ENCODE peak calls at places on chromosomes 11 and 22, in four cellular contexts. S is stimulated activated CD8-positive, alpha-beta memory T cell treated with anti-CD3 and anti-CD28 coated beads, Interleukin-4, amount 100 ng/mL, for 4 hours; Y is HL-60; I is activated CD4-positive, CD25-positive, alpha-beta regulatory T cell treated with anti-CD3 and anti-CD28 coated beads, Interleukin-2, amount 50 U/mL, for 16 hours. J is an unnamed sample.

GRCh38 chr11:96222102-96222501 is 120.9 kb downstream of the MAML2 start:
- DNase-seq in I (no peak), S (no peak), Y (no peak), J (no peak)

GRCh38 chr22:43186272-43187170 is at the start of gene TTLL12:
- DNase-seq in Y (peak), I (peak), S (peak), J (no peak)

GRCh38 chr11:18408558-18409242 is 3.4 kb upstream of the LDHC start:
- DNase-seq in Y (no peak), S (no peak), I (no peak), J (no peak)

GRCh38 chr11:1072116-1072820 is 2.4 kb upstream of the MUC2 start:
- DNase-seq in I (no peak), S (no peak), Y (no peak), J (no peak)

GRCh38 chr11:108685419-108686161 is 20.7 kb downstream of the DDX10 start:
- DNase-seq in Y (no peak), S (no peak), I (no peak), J (no peak)

GRCh38 chr11:82858133-82858532 is 42.1 kb downstream of the PRCP start:
- DNase-seq in Y (no peak), I (no peak), S (no peak), J (no peak)

GRCh38 chr22:38850941-38851849 is 7.4 kb upstream of the NPTXR start:
- DNase-seq in Y (no peak), I (no peak), S (no peak), J (no peak)

GRCh38 chr22:46968848-46969247 is 206.4 kb downstream of the TBC1D22A start:
- DNase-seq in Y (no peak), S (no peak), I (no peak), J (no peak)

GRCh38 chr11:73420136-73420535 is 43.9 kb downstream of the RELT start:
- DNase-seq in I (no peak), Y (no peak), S (no peak), J (no peak)

GRCh38 chr11:122668562-122669090 is 13.1 kb downstream of the UBASH3B start:
- DNase-seq in I (no peak), S (no peak), Y (no peak), J (no peak)

GRCh38 chr22:30572840-30573593 is 1.4 kb downstream of the GAL3ST1 start:
- DNase-seq in Y (no peak), I (no peak), S (no peak), J (no peak)

GRCh38 chr22:48749555-48750227 is 1078.0 kb downstream of the BRD1 start:
- DNase-seq in I (no peak), Y (no peak), S (no peak), J (no peak)

GRCh38 chr11:113014262-113014661 is 53.0 kb downstream of the NCAM1 start:
- DNase-seq in S (no peak), I (no peak), Y (no peak), J (no peak)

GRCh38 chr11:77580712-77581337 is 8.9 kb upstream of the AQP11 start:
- DNase-seq in I (no peak), Y (no peak), S (no peak), J (no peak)

GRCh38 chr11:86874314-86875056 is 74.1 kb downstream of the PRSS23 start:
- DNase-seq in Y (no peak), I (no peak), S (no peak), J (no peak)

GRCh38 chr11:68997124-68997994 is 15.7 kb downstream of the MRGPRF start:
- DNase-seq in Y (no peak), S (no peak), I (no peak), J (no peak)

GRCh38 chr11:76640540-76640939 is 30.0 kb downstream of the LRRC32 start:
- DNase-seq in Y (no peak), S (no peak), I (no peak), J (no peak)

GRCh38 chr11:12524865-12525264 is 147.5 kb downstream of the PARVA start:
- DNase-seq in Y (no peak), I (no peak), S (no peak), J (no peak)

GRCh38 chr11:12377106-12377823 is at the start of gene PARVA:
- DNase-seq in Y (no peak), S (no peak), I (no peak), J (no peak)

GRCh38 chr11:6746086-6746618 is 25.6 kb downstream of the OR2AG2 start:
- DNase-seq in S (no peak), Y (peak), I (no peak), J (no peak)

GRCh38 chr11:125890447-125891100 is 3.1 kb downstream of the HYLS1 start:
- DNase-seq in I (no peak), S (no peak), Y (no peak), J (no peak)

GRCh38 chr11:75597636-75598035 is 35.6 kb downstream of the SERPINH1 start:
- DNase-seq in Y (peak), I (no peak), S (no peak), J (no peak)

J was measured in CMK.